ENCODE peak calls at places on chromosomes 16 and 17, in seven cellular contexts. One of them, this sample, is unnamed. For H3K36me3, the result is how much of the 10 kb centered on the place peaks cover.

GRCh38 chr16:25691519-25692091 is at the start of gene HS3ST4:
- DNase-seq in left ventricle myocardium inferior: no peak
- DNase-seq in psoas muscle: no peak
- DNase-seq in ovary: no peak
- DNase-seq in neural progenitor cell: peak
- DNase-seq in K562: no peak
- DNase-seq in CD8-positive, alpha-beta T cell: no peak
- DNase-seq in this sample: no peak

GRCh38 chr16:20348365-20349185 is 3.9 kb downstream of the UMOD start:
- DNase-seq in K562: no peak
- DNase-seq in left ventricle myocardium inferior: no peak
- DNase-seq in CD8-positive, alpha-beta T cell: no peak
- DNase-seq in ovary: no peak
- DNase-seq in psoas muscle: no peak
- DNase-seq in neural progenitor cell: peak
- DNase-seq in this sample: no peak

GRCh38 chr17:27396941-27397340 is 59.3 kb upstream of the KSR1 start:
- DNase-seq in CD8-positive, alpha-beta T cell: no peak
- DNase-seq in neural progenitor cell: no peak
- DNase-seq in psoas muscle: no peak
- DNase-seq in ovary: no peak
- DNase-seq in K562: no peak
- DNase-seq in left ventricle myocardium inferior: no peak
- DNase-seq in this sample: no peak

GRCh38 chr17:66088173-66088572 is 103.8 kb downstream of the CEP112 start:
- DNase-seq in psoas muscle: no peak
- DNase-seq in left ventricle myocardium inferior: no peak
- DNase-seq in neural progenitor cell: no peak
- DNase-seq in CD8-positive, alpha-beta T cell: no peak
- DNase-seq in K562: no peak
- DNase-seq in ovary: no peak
- DNase-seq in this sample: no peak

GRCh38 chr16:15644306-15644961 is 1.5 kb upstream of the MARF1 start:
- DNase-seq in K562: no peak
- DNase-seq in left ventricle myocardium inferior: no peak
- DNase-seq in psoas muscle: no peak
- DNase-seq in neural progenitor cell: peak
- DNase-seq in ovary: no peak
- DNase-seq in CD8-positive, alpha-beta T cell: no peak
- DNase-seq in this sample: no peak

GRCh38 chr17:57295526-57296023 is 39.3 kb downstream of the MSI2 start:
- DNase-seq in left ventricle myocardium inferior: no peak
- DNase-seq in K562: no peak
- DNase-seq in CD8-positive, alpha-beta T cell: no peak
- DNase-seq in neural progenitor cell: no peak
- DNase-seq in ovary: no peak
- DNase-seq in psoas muscle: no peak
- DNase-seq in this sample: no peak

GRCh38 chr17:79622776-79623175 is 11.9 kb upstream of the RBFOX3 start:
- DNase-seq in ovary: no peak
- DNase-seq in K562: no peak
- DNase-seq in left ventricle myocardium inferior: no peak
- DNase-seq in psoas muscle: no peak
- DNase-seq in CD8-positive, alpha-beta T cell: no peak
- DNase-seq in neural progenitor cell: no peak
- DNase-seq in this sample: no peak

GRCh38 chr17:17445296-17445924 is 31.4 kb upstream of the MED9 start:
- DNase-seq in ovary: no peak
- DNase-seq in K562: no peak
- DNase-seq in left ventricle myocardium inferior: no peak
- DNase-seq in CD8-positive, alpha-beta T cell: no peak
- DNase-seq in neural progenitor cell: no peak
- DNase-seq in psoas muscle: no peak
- DNase-seq in this sample: no peak

GRCh38 chr16:48318630-48319029 is 66.6 kb downstream of the SIAH1 start:
- DNase-seq in neural progenitor cell: no peak
- DNase-seq in left ventricle myocardium inferior: no peak
- DNase-seq in ovary: no peak
- DNase-seq in CD8-positive, alpha-beta T cell: peak
- DNase-seq in K562: no peak
- DNase-seq in psoas muscle: no peak
- DNase-seq in this sample: no peak

GRCh38 chr16:85386467-85387170 is 226.5 kb upstream of the GSE1 start:
- DNase-seq in CD8-positive, alpha-beta T cell: no peak
- DNase-seq in ovary: peak
- DNase-seq in psoas muscle: no peak
- DNase-seq in left ventricle myocardium inferior: peak
- DNase-seq in neural progenitor cell: no peak
- DNase-seq in K562: no peak
- DNase-seq in this sample: no peak

GRCh38 chr16:2398520-2398919 is 30.7 kb upstream of the CCNF start:
- DNase-seq in left ventricle myocardium inferior: no peak
- DNase-seq in CD8-positive, alpha-beta T cell: no peak
- DNase-seq in psoas muscle: no peak
- DNase-seq in neural progenitor cell: no peak
- DNase-seq in K562: no peak
- DNase-seq in ovary: no peak
- DNase-seq in this sample: no peak

GRCh38 chr17:40431231-40431602 is 12.0 kb upstream of the IGFBP4 start:
- DNase-seq in psoas muscle: no peak
- DNase-seq in ovary: peak
- DNase-seq in left ventricle myocardium inferior: no peak
- DNase-seq in neural progenitor cell: no peak
- DNase-seq in K562: no peak
- DNase-seq in CD8-positive, alpha-beta T cell: no peak
- DNase-seq in this sample: peak

GRCh38 chr16:85201566-85201965 is 89.3 kb upstream of the CIBAR2 start:
- DNase-seq in psoas muscle: no peak
- DNase-seq in left ventricle myocardium inferior: no peak
- DNase-seq in ovary: no peak
- DNase-seq in neural progenitor cell: peak
- DNase-seq in K562: no peak
- DNase-seq in CD8-positive, alpha-beta T cell: no peak
- DNase-seq in this sample: no peak

GRCh38 chr17:83019376-83019775 is 60.0 kb upstream of the METRNL start:
- DNase-seq in psoas muscle: no peak
- DNase-seq in K562: no peak
- DNase-seq in left ventricle myocardium inferior: no peak
- DNase-seq in CD8-positive, alpha-beta T cell: no peak
- DNase-seq in ovary: no peak
- DNase-seq in neural progenitor cell: no peak
- DNase-seq in this sample: no peak

GRCh38 chr17:76014100-76014924 is 12.8 kb downstream of the EVPL start:
- DNase-seq in K562: peak
- DNase-seq in neural progenitor cell: peak
- DNase-seq in CD8-positive, alpha-beta T cell: peak
- DNase-seq in psoas muscle: peak
- DNase-seq in left ventricle myocardium inferior: peak
- DNase-seq in ovary: peak
- DNase-seq in this sample: no peak

DNA sequence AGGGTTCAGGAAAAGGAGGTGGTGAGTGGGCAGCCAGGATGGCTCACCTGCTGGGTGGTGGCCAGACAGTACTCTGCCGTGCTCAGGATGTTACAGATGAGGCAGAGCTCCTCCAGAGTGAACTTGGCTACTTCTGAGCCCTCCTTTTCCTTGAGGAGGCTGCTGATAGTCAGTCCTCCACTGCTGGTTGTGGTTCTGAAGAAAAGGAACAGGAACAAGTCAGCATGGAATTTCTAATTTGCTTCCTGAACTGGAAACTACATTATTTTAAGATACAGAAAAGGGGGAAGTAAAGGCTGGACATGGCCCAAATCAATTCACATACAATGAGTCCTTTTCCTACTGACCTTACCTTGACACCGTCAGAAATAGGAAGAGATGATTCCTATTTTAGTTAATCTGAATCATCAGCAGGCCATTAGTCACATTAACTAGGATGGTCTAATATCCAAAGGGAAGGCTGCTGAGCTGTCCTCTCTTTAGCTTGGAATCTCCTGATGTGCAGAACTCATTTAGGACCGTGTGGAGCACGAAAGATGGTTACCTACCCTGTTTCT is 154.2 kb downstream of the VPS53 start:
- DNase-seq in K562: no peak
- DNase-seq in ovary: no peak
- DNase-seq in CD8-positive, alpha-beta T cell: no peak
- DNase-seq in neural progenitor cell: no peak
- DNase-seq in left ventricle myocardium inferior: no peak
- DNase-seq in psoas muscle: no peak
- DNase-seq in this sample: no peak
- H3K36me3 ChIP-seq in K562: under half
- H3K36me3 ChIP-seq in ovary: under half
- H3K36me3 ChIP-seq in CD8-positive, alpha-beta T cell: under half
- H3K36me3 ChIP-seq in neural progenitor cell: under half
- H3K36me3 ChIP-seq in left ventricle myocardium inferior: under half
- H3K36me3 ChIP-seq in psoas muscle: under half
- H3K36me3 ChIP-seq in this sample: under half

DNA sequence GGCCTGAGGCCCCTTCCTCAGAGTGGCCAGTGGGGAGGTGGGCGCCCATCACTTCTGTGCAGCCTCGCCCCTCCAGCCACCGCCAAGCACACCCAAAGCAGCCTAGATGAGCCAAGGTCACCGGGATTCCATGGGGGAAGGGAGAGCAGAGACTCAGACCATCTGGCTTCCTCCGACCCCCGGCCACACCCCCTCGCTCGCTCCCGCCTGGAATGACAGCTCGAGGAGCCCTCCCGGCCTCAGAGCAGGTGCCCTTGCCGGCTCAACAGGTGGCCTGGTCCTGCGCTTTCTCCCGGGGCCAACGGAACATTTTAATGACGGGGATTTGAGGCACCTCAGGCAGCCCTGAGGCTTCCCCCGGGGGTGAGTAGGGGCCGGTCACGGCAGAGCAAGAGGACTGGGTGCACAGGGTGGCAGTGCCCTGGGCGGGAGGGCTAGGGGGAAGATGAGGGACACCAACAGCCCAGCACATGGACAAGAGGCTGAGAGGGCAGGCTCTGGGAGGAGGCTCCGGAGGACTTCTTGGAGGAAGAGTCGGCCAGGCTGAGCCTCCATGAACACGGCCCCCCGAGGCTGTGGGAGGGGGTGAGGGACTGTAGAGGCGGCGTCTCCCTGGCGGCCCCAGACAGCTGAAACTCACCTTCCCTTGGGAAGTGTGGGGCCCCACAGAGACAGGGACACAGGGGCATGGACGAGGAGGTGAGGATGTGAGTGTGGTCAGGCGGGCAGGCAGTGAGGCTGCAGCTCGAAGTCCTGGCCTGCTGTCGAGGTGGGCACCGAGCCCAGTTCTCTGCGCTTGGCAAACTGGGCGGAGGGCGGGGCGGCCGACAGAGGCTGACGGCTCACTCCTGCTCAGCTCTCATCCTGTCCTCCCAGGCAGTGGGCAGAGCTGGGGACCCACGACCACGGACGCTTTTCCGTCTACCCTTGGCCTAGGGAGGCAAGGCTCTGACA is 12.5 kb upstream of the C1QTNF8 start:
- DNase-seq in CD8-positive, alpha-beta T cell: no peak
- DNase-seq in psoas muscle: peak
- DNase-seq in neural progenitor cell: no peak
- DNase-seq in K562: no peak
- DNase-seq in ovary: peak
- DNase-seq in left ventricle myocardium inferior: peak
- DNase-seq in this sample: no peak
- H3K27ac ChIP-seq in CD8-positive, alpha-beta T cell: no peak
- H3K27ac ChIP-seq in psoas muscle: no peak
- H3K27ac ChIP-seq in neural progenitor cell: no peak
- H3K27ac ChIP-seq in K562: no peak
- H3K27ac ChIP-seq in ovary: no peak
- H3K27ac ChIP-seq in left ventricle myocardium inferior: no peak
- H3K27ac ChIP-seq in this sample: no peak

GRCh38 chr17:81039854-81040758 is 5.2 kb downstream of the BAIAP2 start:
- DNase-seq in K562: peak
- DNase-seq in neural progenitor cell: no peak
- DNase-seq in left ventricle myocardium inferior: no peak
- DNase-seq in psoas muscle: no peak
- DNase-seq in CD8-positive, alpha-beta T cell: no peak
- DNase-seq in ovary: no peak
- DNase-seq in this sample: no peak

GRCh38 chr17:81042606-81043005 is 7.7 kb downstream of the BAIAP2 start:
- DNase-seq in K562: no peak
- DNase-seq in CD8-positive, alpha-beta T cell: no peak
- DNase-seq in ovary: no peak
- DNase-seq in left ventricle myocardium inferior: no peak
- DNase-seq in neural progenitor cell: no peak
- DNase-seq in psoas muscle: no peak
- DNase-seq in this sample: no peak

GRCh38 chr17:81039096-81039495 is 4.1 kb downstream of the BAIAP2 start:
- DNase-seq in neural progenitor cell: no peak
- DNase-seq in psoas muscle: no peak
- DNase-seq in left ventricle myocardium inferior: no peak
- DNase-seq in K562: no peak
- DNase-seq in ovary: no peak
- DNase-seq in CD8-positive, alpha-beta T cell: no peak
- DNase-seq in this sample: no peak

GRCh38 chr17:81043319-81043724 is 8.4 kb downstream of the BAIAP2 start:
- DNase-seq in psoas muscle: no peak
- DNase-seq in K562: no peak
- DNase-seq in left ventricle myocardium inferior: no peak
- DNase-seq in ovary: no peak
- DNase-seq in CD8-positive, alpha-beta T cell: no peak
- DNase-seq in neural progenitor cell: no peak
- DNase-seq in this sample: no peak

GRCh38 chr17:81040791-81041337 is 5.9 kb downstream of the BAIAP2 start:
- DNase-seq in CD8-positive, alpha-beta T cell: peak
- DNase-seq in neural progenitor cell: peak
- DNase-seq in psoas muscle: no peak
- DNase-seq in ovary: no peak
- DNase-seq in left ventricle myocardium inferior: no peak
- DNase-seq in K562: peak
- DNase-seq in this sample: no peak
- H3K36me3 ChIP-seq in CD8-positive, alpha-beta T cell: under half
- H3K36me3 ChIP-seq in neural progenitor cell: under half
- H3K36me3 ChIP-seq in psoas muscle: under half
- H3K36me3 ChIP-seq in ovary: under half
- H3K36me3 ChIP-seq in left ventricle myocardium inferior: under half
- H3K36me3 ChIP-seq in K562: under half
- H3K36me3 ChIP-seq in this sample: under half

GRCh38 chr17:31696703-31697325 is 162.2 kb downstream of the COPRS start:
- DNase-seq in K562: no peak
- DNase-seq in CD8-positive, alpha-beta T cell: no peak
- DNase-seq in psoas muscle: no peak
- DNase-seq in left ventricle myocardium inferior: no peak
- DNase-seq in ovary: no peak
- DNase-seq in neural progenitor cell: peak
- DNase-seq in this sample: peak

GRCh38 chr17:31697838-31698237 is 161.2 kb downstream of the COPRS start:
- DNase-seq in left ventricle myocardium inferior: no peak
- DNase-seq in psoas muscle: no peak
- DNase-seq in neural progenitor cell: no peak
- DNase-seq in K562: no peak
- DNase-seq in ovary: no peak
- DNase-seq in CD8-positive, alpha-beta T cell: no peak
- DNase-seq in this sample: peak

GRCh38 chr17:31693433-31694210 is 165.4 kb downstream of the COPRS start:
- DNase-seq in CD8-positive, alpha-beta T cell: no peak
- DNase-seq in neural progenitor cell: no peak
- DNase-seq in psoas muscle: no peak
- DNase-seq in ovary: no peak
- DNase-seq in K562: no peak
- DNase-seq in left ventricle myocardium inferior: no peak
- DNase-seq in this sample: peak

GRCh38 chr17:31696184-31696602 is 162.9 kb downstream of the COPRS start:
- DNase-seq in neural progenitor cell: peak
- DNase-seq in ovary: peak
- DNase-seq in psoas muscle: peak
- DNase-seq in CD8-positive, alpha-beta T cell: no peak
- DNase-seq in K562: no peak
- DNase-seq in left ventricle myocardium inferior: peak
- DNase-seq in this sample: peak

GRCh38 chr17:31695456-31696090 is 163.5 kb downstream of the COPRS start:
- DNase-seq in K562: no peak
- DNase-seq in psoas muscle: peak
- DNase-seq in ovary: no peak
- DNase-seq in CD8-positive, alpha-beta T cell: no peak
- DNase-seq in left ventricle myocardium inferior: no peak
- DNase-seq in neural progenitor cell: no peak
- DNase-seq in this sample: peak
- H3K27ac ChIP-seq in K562: no peak
- H3K27ac ChIP-seq in psoas muscle: no peak
- H3K27ac ChIP-seq in ovary: no peak
- H3K27ac ChIP-seq in CD8-positive, alpha-beta T cell: no peak
- H3K27ac ChIP-seq in left ventricle myocardium inferior: peak
- H3K27ac ChIP-seq in neural progenitor cell: no peak
- H3K27ac ChIP-seq in this sample: peak